ENCODE peak calls at places on chromosomes 12 and 14, in nine cellular contexts. P is GM10248, B is osteoblast, Q is esophagus squamous epithelium, L is uterus, V is BE2C, R is NB4, N is natural killer cell, H is RWPE1. K is an unnamed sample.

GRCh38 chr12:109836916-109837315 is 3.7 kb upstream of the TRPV4 start:
- DNase-seq in P (no peak), B (peak), Q (no peak), L (no peak), V (no peak), R (no peak), N (no peak), H (no peak), K (no peak)

GRCh38 chr14:101002738-101003137 is 99.2 kb upstream of the RTL1 start:
- DNase-seq in P (no peak), B (no peak), Q (no peak), L (no peak), V (no peak), R (no peak), N (no peak), H (no peak), K (no peak)

GRCh38 chr14:94123296-94123695 is 6.1 kb downstream of the IFI27L2 start:
- DNase-seq in P (no peak), B (no peak), Q (no peak), L (no peak), V (no peak), R (no peak), N (no peak), H (no peak), K (no peak)

GRCh38 chr12:7068240-7068993 is 7.9 kb downstream of the C1S start:
- DNase-seq in P (no peak), B (no peak), Q (no peak), L (no peak), V (no peak), R (no peak), N (no peak), H (no peak), K (no peak)

GRCh38 chr14:41280745-41281144 is 325.9 kb upstream of the LRFN5 start:
- DNase-seq in P (no peak), B (no peak), Q (no peak), L (no peak), V (no peak), R (peak), N (no peak), H (no peak), K (no peak)

GRCh38 chr12:3490848-3491382 is at the start of gene PRMT8:
- DNase-seq in P (no peak), B (peak), Q (no peak), L (no peak), V (no peak), R (no peak), N (no peak), H (peak), K (peak)

GRCh38 chr12:68416350-68416749 is 84.2 kb upstream of the MDM1 start:
- DNase-seq in P (no peak), B (no peak), Q (no peak), L (no peak), V (no peak), R (no peak), N (no peak), H (no peak), K (no peak)

GRCh38 chr12:56836800-56837663 is 73.9 kb downstream of the HSD17B6 start:
- DNase-seq in P (no peak), B (peak), Q (no peak), L (no peak), V (no peak), R (peak), N (no peak), H (peak), K (no peak)

GRCh38 chr12:97951717-97952116 is 489.1 kb downstream of the RMST start:
- DNase-seq in P (no peak), B (no peak), Q (no peak), L (no peak), V (no peak), R (no peak), N (no peak), H (no peak), K (no peak)

GRCh38 chr14:62432955-62433354 is 612.3 kb downstream of the KCNH5 start:
- DNase-seq in P (no peak), B (no peak), Q (no peak), L (no peak), V (no peak), R (no peak), N (no peak), H (no peak), K (no peak)

GRCh38 chr14:67480011-67480410 is 8.5 kb downstream of the TMEM229B start:
- DNase-seq in P (no peak), B (no peak), Q (no peak), L (no peak), V (peak), R (no peak), N (no peak), H (no peak), K (no peak)

GRCh38 chr12:96208801-96209534 is 14.8 kb downstream of the ELK3 start:
- DNase-seq in P (no peak), B (no peak), Q (no peak), L (no peak), V (no peak), R (no peak), N (no peak), H (no peak), K (no peak)

GRCh38 chr12:7679251-7680045 is 13.7 kb upstream of the APOBEC1 start:
- DNase-seq in P (no peak), B (no peak), Q (no peak), L (no peak), V (no peak), R (no peak), N (no peak), H (no peak), K (no peak)

GRCh38 chr14:103191856-103192835 is 68.9 kb downstream of the TNFAIP2 start:
- DNase-seq in P (no peak), B (no peak), Q (no peak), L (no peak), V (peak), R (peak), N (no peak), H (no peak), K (no peak)

DNA sequence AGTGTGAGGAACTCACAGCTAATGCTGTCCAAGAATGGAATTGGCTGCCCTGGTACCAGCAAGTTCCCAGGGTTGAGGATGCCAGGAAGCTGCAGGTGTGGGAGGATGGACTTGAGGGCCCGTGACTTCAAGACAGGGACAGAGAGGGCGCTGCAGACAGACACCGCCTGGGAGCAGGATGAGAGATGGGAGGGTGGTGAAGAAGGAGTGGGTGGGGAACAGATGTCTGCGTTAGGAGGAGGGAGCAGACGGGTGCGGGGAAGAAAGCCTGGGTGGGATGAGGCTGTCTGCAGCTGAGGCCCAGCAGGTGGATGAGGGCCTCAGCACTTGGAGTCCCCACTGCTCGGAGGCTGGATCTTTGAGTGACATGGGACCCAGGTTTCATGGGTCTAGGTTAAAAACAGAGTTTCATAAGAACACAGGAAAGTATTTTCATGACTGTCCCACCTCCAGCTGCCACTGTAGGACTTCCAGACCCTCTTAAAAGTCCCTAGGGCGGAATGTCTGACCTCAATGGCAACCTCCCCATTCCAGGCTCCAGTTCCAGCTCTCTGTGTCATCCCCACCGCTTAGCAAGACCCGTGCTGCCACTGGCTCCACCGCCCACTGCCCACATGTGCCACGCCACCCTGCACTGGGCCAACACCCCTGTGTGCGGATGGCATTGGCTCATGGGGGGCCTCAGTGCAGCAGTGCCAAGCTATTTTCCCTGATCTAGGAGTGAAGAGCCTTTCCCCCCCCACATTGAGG is 70.3 kb upstream of the SCN8A start:
- DNase-seq in P (no peak), B (no peak), Q (no peak), L (no peak), V (no peak), R (no peak), N (no peak), H (no peak), K (no peak)
- TF ChIP-seq CTCF in P (no peak), B (no peak), Q (no peak), L (no peak), V (peak), R (no peak), N (no peak), H (no peak), K (no peak)

DNA sequence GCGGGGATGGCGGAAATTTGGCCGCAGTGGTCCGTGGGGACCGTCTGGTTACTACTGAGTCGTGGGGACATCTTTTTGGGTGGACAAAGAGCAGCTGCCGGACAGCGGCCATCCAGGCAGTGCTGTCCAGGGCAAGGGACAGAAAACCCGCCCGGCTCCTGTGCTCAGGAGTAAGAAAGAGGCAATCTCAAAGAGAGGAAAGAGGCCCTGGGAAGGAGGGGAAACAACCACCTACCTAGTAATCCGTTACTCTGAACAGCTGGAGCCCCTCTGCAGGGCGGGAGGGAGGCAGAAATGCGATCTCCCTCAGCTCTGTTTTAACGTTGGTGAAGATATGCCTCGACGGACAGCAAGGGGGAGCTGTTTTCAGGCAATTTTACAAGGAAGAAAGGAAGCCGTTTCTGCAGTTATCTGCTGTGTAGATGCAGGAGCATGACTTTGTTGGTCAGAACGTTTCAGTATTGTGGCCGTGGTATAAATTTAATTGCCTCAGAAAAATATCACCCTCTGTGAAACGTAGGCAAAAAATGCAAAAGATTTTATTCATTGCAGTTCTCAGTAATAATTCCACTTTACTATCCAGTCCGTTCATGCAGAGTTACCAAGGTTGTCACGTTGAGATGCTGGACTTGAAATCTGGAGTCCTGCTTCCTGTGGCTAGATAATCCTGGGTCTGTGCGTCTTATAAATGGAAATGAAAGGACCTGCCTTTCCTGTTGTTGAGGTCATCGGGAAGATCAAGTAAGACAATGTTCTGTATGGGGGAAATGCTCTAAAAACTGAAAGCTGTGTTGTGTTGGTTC is 1.1 kb upstream of the AVPR1A start:
- DNase-seq in P (peak), B (peak), Q (no peak), L (peak), V (peak), R (peak), N (no peak), H (peak), K (peak)
- TF ChIP-seq CTCF in P (peak), B (peak), Q (peak), L (peak), V (peak), R (peak), N (no peak), H (peak), K (peak)

DNA sequence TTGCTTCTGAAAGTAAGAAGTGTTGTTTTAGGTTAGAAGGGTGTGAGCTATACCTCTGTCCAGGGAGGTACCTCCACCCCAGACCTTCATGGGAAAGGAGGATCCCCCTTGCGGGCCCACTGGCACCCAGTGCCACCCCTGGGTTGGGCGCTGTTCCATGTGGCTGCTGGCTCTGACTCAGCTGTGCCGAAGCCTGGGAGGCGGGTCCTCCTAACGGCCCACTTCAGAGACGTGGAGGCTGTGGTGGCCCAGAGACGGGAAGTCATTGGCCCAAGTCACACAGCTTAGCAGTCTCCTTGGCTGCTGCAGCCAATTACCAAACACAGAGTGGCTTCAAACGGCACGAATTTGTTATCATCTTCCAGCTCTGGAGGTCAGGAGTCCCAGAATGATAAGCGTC is 10.2 kb downstream of the RFLNA start:
- DNase-seq in P (no peak), B (peak), Q (no peak), L (no peak), V (no peak), R (no peak), N (no peak), H (no peak), K (no peak)
- TF ChIP-seq CTCF in P (no peak), B (no peak), Q (no peak), L (no peak), V (no peak), R (no peak), N (no peak), H (no peak), K (no peak)

DNA sequence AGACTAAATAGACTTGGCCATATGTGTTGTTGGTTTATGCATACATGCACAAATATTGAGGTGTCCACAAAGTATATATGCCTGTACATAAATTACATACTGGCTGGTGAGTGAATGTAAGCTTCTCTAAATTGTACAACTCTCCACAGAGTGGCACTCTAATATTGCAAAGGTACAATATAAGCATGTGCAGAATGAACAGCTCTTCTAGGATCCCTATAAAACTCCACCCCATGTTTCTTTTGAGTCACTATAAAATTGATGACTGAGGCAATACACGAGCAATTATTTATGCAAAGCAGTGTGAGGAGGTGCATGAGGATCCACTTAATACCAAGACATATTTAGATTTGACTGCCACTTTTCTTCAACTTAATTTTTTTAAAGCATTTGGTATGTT is 172.2 kb downstream of the NAV3 start:
- DNase-seq in P (no peak), B (peak), Q (no peak), L (no peak), V (no peak), R (peak), N (no peak), H (no peak), K (no peak)
- TF ChIP-seq CTCF in P (no peak), B (peak), Q (no peak), L (peak), V (no peak), R (no peak), N (no peak), H (no peak), K (no peak)